ENCODE peak calls at places on chromosomes 2 and 18, in six cellular contexts. L is fibroblast of lung, H is heart left ventricle, K is iPS DF 19.7, W is H9, X is left cardiac atrium. Z is an unnamed sample.
A peak's percentile ranks its signal among the peaks of the same experiment; 100 is the strongest.

GRCh38 chr18:79991494-79991893 is 3.1 kb upstream of the TXNL4A start:
- DNase-seq in H (no peak), K (no peak), L (no peak), X (no peak), W (no peak), Z (no peak)

GRCh38 chr18:22171839-22172582 is 2.6 kb downstream of the GATA6 start:
- DNase-seq in K (no peak), H (no peak), L (no peak), X (no peak), W (no peak), Z (peak; percentile 40)

GRCh38 chr2:151946856-151947523 is 118.8 kb upstream of the ARL5A start:
- DNase-seq in W (peak; percentile 66), K (peak; percentile 30), L (peak; percentile 6), X (peak; percentile 43), H (no peak), Z (peak; percentile 18)

GRCh38 chr18:11324510-11324909 is 175.1 kb upstream of the PIEZO2 start:
- DNase-seq in H (no peak), L (peak; percentile 24), K (no peak), W (no peak), X (no peak), Z (no peak)

GRCh38 chr2:45851576-45852304 is 200.3 kb downstream of the PRKCE start:
- DNase-seq in H (peak; percentile 49), L (peak; percentile 85), X (no peak), K (no peak), W (no peak), Z (no peak)

GRCh38 chr2:42976400-42976799 is 184.0 kb upstream of the HAAO start:
- DNase-seq in H (peak; percentile 40), W (no peak), X (no peak), K (no peak), L (no peak), Z (peak; percentile 13)

GRCh38 chr18:57581301-57581934 is 5.1 kb downstream of the FECH start:
- DNase-seq in K (no peak), W (no peak), L (no peak), H (no peak), X (no peak), Z (no peak)

GRCh38 chr2:224145751-224146355 is 106.8 kb upstream of the SERPINE2 start:
- DNase-seq in L (peak; percentile 89), W (no peak), X (peak; percentile 53), H (no peak), K (no peak), Z (no peak)

GRCh38 chr2:1431886-1432400 is 18.7 kb downstream of the TPO start:
- DNase-seq in W (no peak), L (no peak), H (no peak), X (no peak), K (no peak), Z (no peak)

GRCh38 chr18:70245941-70246537 is 40.6 kb upstream of the RTTN start:
- DNase-seq in H (no peak), W (no peak), K (no peak), X (no peak), L (peak; percentile 11), Z (no peak)

GRCh38 chr2:25374827-25375226 is 33.1 kb upstream of the DNMT3A start:
- DNase-seq in W (peak; percentile 22), K (no peak), H (no peak), L (no peak), X (no peak), Z (no peak)

GRCh38 chr2:67974564-67975430 is 88.0 kb downstream of the C1D start:
- DNase-seq in X (peak; percentile 63), L (peak; percentile 32), K (no peak), W (no peak), H (no peak), Z (peak; percentile 27)

GRCh38 chr2:7309567-7309966 is 392.4 kb downstream of the RNF144A start:
- DNase-seq in K (no peak), H (no peak), W (no peak), X (no peak), L (no peak), Z (no peak)

GRCh38 chr2:109375656-109376055 is 238.1 kb downstream of the SEPTIN10 start:
- DNase-seq in H (no peak), W (no peak), K (no peak), L (no peak), X (no peak), Z (peak; percentile 8)

GRCh38 chr2:202337133-202337532 is 39.0 kb upstream of the BMPR2 start:
- DNase-seq in X (no peak), H (no peak), L (peak; percentile 19), K (no peak), W (no peak), Z (no peak)

GRCh38 chr18:49752095-49752457 is 61.3 kb downstream of the ACAA2 start:
- DNase-seq in K (no peak), X (no peak), H (no peak), W (no peak), L (no peak), Z (no peak)

Z was measured in uterus.